ENCODE peak calls at places on chromosomes 5 and 9, in five cellular contexts. U, K, P, S and D are unnamed samples.

GRCh38 chr5:142717582-142718215 is 31.8 kb upstream of the FGF1 start:
- DNase-seq in U (peak), K (peak), P (no peak), S (no peak), D (peak)

GRCh38 chr9:34383904-34384303 is 7.2 kb upstream of the MYORG start:
- DNase-seq in U (no peak), K (no peak), P (no peak), S (no peak), D (no peak)

GRCh38 chr9:134629061-134629585 is 12.5 kb upstream of the COL5A1 start:
- DNase-seq in U (no peak), K (no peak), P (no peak), S (no peak), D (no peak)

GRCh38 chr9:99368341-99369326 is 146.6 kb downstream of the SEC61B start:
- DNase-seq in U (no peak), K (no peak), P (no peak), S (peak), D (peak)

GRCh38 chr5:1141827-1142226 is 30.0 kb upstream of the SLC12A7 start:
- DNase-seq in U (no peak), K (no peak), P (no peak), S (no peak), D (no peak)

GRCh38 chr5:177497011-177497296 is 450 bp downstream of the PDLIM7 start:
- DNase-seq in U (no peak), K (no peak), P (peak), S (no peak), D (no peak)

GRCh38 chr5:96741911-96742310 is 65.8 kb downstream of the ERAP1 start:
- DNase-seq in U (no peak), K (no peak), P (no peak), S (no peak), D (no peak)

GRCh38 chr5:82641362-82641988 is 363.3 kb upstream of the RPS23 start:
- DNase-seq in U (peak), K (peak), P (no peak), S (peak), D (peak)

GRCh38 chr9:129236441-129237145 is 58.5 kb upstream of the IER5L start:
- DNase-seq in U (no peak), K (no peak), P (no peak), S (no peak), D (no peak)

GRCh38 chr5:13946111-13946510 is 1.6 kb upstream of the DNAH5 start:
- DNase-seq in U (no peak), K (no peak), P (no peak), S (no peak), D (no peak)

GRCh38 chr5:178107889-178108288 is 5.4 kb upstream of the N4BP3 start:
- DNase-seq in U (peak), K (no peak), P (no peak), S (no peak), D (no peak)

GRCh38 chr9:72477862-72478564 is 43.4 kb upstream of the TMC1 start:
- DNase-seq in U (no peak), K (peak), P (no peak), S (no peak), D (peak)

GRCh38 chr5:15993334-15993733 is 186.3 kb downstream of the MARCHF11 start:
- DNase-seq in U (no peak), K (no peak), P (no peak), S (no peak), D (no peak)

GRCh38 chr9:134505032-134505431 is 136.6 kb upstream of the COL5A1 start:
- DNase-seq in U (no peak), K (no peak), P (no peak), S (no peak), D (no peak)

GRCh38 chr9:114290561-114290986 is 32.3 kb upstream of the ORM1 start:
- DNase-seq in U (no peak), K (no peak), P (no peak), S (no peak), D (no peak)

GRCh38 chr5:173883347-173883924 is 4.7 kb upstream of the CPEB4 start:
- DNase-seq in U (no peak), K (no peak), P (no peak), S (no peak), D (no peak)

GRCh38 chr5:165705960-165706359 is 2200.5 kb downstream of the MAT2B start:
- DNase-seq in U (no peak), K (no peak), P (no peak), S (no peak), D (no peak)

GRCh38 chr9:73116030-73116429 is 35.6 kb upstream of the ANXA1 start:
- DNase-seq in U (no peak), K (no peak), P (no peak), S (no peak), D (no peak)

GRCh38 chr5:57231607-57232006 is 57.7 kb downstream of the GPBP1 start:
- DNase-seq in U (no peak), K (no peak), P (no peak), S (no peak), D (no peak)

GRCh38 chr5:79544136-79544535 is 30.2 kb upstream of the HOMER1 start:
- DNase-seq in U (no peak), K (no peak), P (no peak), S (no peak), D (no peak)

GRCh38 chr5:145804701-145805100 is 30.4 kb downstream of the PRELID2 start:
- DNase-seq in U (no peak), K (no peak), P (no peak), S (no peak), D (no peak)

GRCh38 chr5:159178978-159179377 is 30.4 kb downstream of the RNF145 start:
- DNase-seq in U (no peak), K (peak), P (no peak), S (peak), D (no peak)

GRCh38 chr5:445591-445990 is 2.6 kb downstream of the EXOC3 start:
- DNase-seq in U (no peak), K (no peak), P (no peak), S (no peak), D (no peak)

GRCh38 chr5:15844871-15845270 is 334.7 kb downstream of the MARCHF11 start:
- DNase-seq in U (no peak), K (no peak), P (no peak), S (no peak), D (no peak)

DNA sequence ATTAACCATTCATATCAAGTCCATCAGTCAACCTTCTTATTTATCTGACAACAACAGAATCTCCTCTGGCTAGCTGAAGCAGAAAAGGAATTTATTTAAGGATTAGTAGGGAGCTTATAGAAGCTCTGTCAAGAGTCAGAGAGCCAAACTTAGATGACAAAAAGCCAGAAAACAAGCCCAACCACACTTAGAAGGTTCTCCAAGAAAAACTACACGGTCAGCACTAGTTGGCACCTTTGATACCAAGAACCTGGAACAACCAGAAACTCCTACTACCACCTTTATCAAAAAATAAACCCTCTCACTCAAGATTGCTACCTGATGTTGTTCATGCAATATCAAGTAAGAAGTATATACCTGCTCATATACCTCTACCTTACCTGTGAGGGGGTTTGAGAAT is 36.9 kb downstream of the RANBP6 start:
- DNase-seq in U (no peak), K (no peak), P (no peak), S (no peak), D (no peak)
- TF ChIP-seq GABPA in U (no peak), K (no peak), P (no peak), S (no peak), D (no peak)

DNA sequence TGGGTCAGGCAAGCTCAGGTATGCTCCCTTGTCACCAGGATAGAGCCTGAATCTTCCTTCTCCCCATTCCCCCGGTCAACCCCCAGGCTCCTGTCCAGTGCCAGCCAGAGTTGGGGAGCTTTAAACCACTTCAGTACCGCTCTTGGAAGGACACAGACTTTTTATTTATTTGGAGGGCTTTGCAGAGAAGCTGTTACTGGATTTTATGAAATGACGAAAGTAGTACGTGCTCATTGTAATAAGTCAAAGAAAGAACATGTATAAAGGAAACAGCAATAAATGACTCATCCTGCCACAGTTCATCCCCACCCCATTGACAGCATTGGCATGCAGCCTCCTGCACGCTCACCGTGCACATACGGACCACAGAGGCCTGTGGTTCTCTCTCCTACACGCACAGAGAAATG is 230.3 kb downstream of the AUH start:
- DNase-seq in U (no peak), K (no peak), P (no peak), S (no peak), D (peak)
- TF ChIP-seq GABPA in U (no peak), K (no peak), P (no peak), S (no peak), D (no peak)

GRCh38 chr5:109529520-109529919 is 119.7 kb upstream of the PJA2 start:
- DNase-seq in U (no peak), K (no peak), P (no peak), S (no peak), D (no peak)
- TF ChIP-seq GABPA in U (no peak), K (no peak), P (no peak), S (no peak), D (no peak)

GRCh38 chr5:102421647-102422046 is 77.2 kb downstream of the SLCO6A1 start:
- DNase-seq in U (no peak), K (peak), P (no peak), S (no peak), D (no peak)
- TF ChIP-seq GABPA in U (no peak), K (no peak), P (no peak), S (no peak), D (no peak)

GRCh38 chr9:16267336-16268036 is 603.0 kb downstream of the BNC2 start:
- DNase-seq in U (peak), K (peak), P (no peak), S (no peak), D (no peak)

GRCh38 chr9:16265671-16266070 is 604.8 kb downstream of the BNC2 start:
- DNase-seq in U (no peak), K (no peak), P (no peak), S (no peak), D (no peak)

GRCh38 chr9:16266648-16267276 is 603.7 kb downstream of the BNC2 start:
- DNase-seq in U (no peak), K (no peak), P (peak), S (no peak), D (no peak)

GRCh38 chr9:16271967-16272366 is 598.5 kb downstream of the BNC2 start:
- DNase-seq in U (no peak), K (no peak), P (no peak), S (no peak), D (no peak)

DNA sequence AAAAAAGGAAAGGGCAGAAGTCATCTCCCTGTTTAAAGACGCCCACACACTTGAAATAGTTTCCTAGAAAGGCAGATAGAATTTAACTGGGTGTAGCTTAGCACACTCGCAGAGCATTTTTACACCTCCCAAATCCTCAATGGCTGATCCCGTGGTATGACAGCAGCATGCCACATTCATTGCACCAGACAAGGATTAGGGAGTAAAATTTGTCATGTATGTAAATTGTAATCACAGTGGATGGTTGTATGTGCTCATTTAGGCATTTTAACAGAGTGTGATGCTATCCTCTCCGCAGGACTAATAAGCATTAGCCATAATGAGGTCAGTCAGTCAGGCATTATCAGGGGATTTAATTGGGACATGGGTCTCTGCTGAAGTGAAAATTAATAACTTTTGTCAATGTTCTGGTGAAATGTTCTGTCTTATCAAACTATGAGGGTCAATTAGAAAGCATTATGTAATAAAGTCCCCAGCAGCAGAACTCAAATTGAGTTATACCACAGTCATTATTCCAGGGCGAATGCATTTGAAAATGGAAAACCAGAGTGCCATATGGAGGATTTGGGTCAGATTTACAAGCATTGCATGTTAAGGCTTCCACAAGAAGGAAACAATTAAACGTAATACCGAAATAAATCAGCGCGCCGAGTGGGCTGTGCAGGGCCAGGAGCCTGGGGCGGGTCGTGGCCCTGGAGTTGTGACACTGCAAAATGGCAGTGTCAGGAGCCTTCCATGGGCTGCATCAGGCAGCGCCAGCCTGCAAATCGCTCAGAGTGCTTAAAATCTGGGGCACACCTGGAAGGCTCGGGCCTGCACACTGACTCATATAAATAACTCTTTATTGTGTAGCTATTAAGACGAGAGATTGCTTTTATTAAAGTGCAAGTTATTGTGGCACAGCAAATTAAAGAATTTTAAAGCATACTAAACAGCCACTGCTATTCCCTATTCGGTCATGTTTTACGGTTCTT is 602.1 kb downstream of the BNC2 start:
- DNase-seq in U (peak), K (no peak), P (no peak), S (no peak), D (no peak)
- TF ChIP-seq GABPA in U (no peak), K (no peak), P (no peak), S (no peak), D (no peak)

GRCh38 chr5:124889850-124890249 is 143.4 kb upstream of the ZNF608 start:
- DNase-seq in U (no peak), K (no peak), P (no peak), S (no peak), D (no peak)
- TF ChIP-seq GABPA in U (no peak), K (no peak), P (no peak), S (no peak), D (no peak)

GRCh38 chr9:13141629-13142028 is 137.9 kb downstream of the MPDZ start:
- DNase-seq in U (no peak), K (no peak), P (no peak), S (no peak), D (no peak)
- TF ChIP-seq GABPA in U (no peak), K (no peak), P (no peak), S (no peak), D (no peak)

DNA sequence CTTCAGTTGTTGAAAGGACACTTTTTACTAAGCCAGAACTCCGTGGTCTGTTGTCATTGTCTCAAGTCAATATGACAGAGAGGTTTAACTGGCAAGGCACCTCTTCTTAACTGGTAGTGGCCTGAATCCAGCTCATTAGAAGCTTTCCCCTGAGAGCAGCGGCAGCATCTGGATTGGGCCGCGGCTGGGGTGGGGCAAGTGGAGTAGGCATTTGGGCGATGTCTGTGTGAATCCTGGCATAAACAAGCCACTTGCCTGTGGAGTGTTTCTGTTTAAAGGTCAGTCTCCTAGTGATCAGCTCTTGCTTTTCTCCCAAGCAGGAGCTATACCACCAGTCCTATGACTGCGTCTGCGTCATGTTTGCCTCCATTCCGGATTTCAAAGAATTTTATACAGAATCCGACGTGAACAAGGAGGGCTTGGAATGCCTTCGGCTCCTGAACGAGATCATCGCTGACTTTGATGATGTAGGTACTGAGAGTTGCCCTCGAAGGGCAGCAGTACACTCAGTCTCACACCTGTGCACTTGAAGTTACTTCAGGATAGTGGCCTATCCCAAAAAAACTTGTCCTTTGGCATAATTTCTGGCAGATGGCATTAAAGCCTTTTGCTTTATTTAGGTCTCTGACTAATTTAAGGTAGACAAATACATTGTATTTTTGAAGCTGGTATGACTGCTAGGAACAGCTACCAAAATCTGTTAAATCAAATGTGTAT is 48.9 kb downstream of the CFAP90 start:
- DNase-seq in U (no peak), K (no peak), P (no peak), S (no peak), D (no peak)
- TF ChIP-seq GABPA in U (no peak), K (no peak), P (no peak), S (no peak), D (no peak)

GRCh38 chr9:132288956-132289355 is 65.8 kb downstream of the SETX start:
- DNase-seq in U (no peak), K (no peak), P (no peak), S (no peak), D (no peak)
- TF ChIP-seq GABPA in U (no peak), K (no peak), P (no peak), S (no peak), D (no peak)

GRCh38 chr5:151587796-151588606 is 3.1 kb downstream of the FAT2 start:
- DNase-seq in U (no peak), K (no peak), P (no peak), S (no peak), D (no peak)

GRCh38 chr5:151581841-151582583 is 9.1 kb downstream of the FAT2 start:
- DNase-seq in U (no peak), K (no peak), P (no peak), S (no peak), D (no peak)

GRCh38 chr5:151584057-151584937 is 6.8 kb downstream of the FAT2 start:
- DNase-seq in U (no peak), K (no peak), P (no peak), S (no peak), D (no peak)

GRCh38 chr5:151589878-151590570 is 1.1 kb downstream of the FAT2 start:
- DNase-seq in U (no peak), K (no peak), P (no peak), S (no peak), D (no peak)

GRCh38 chr5:151585970-151586369 is 5.2 kb downstream of the FAT2 start:
- DNase-seq in U (peak), K (no peak), P (no peak), S (no peak), D (no peak)
- TF ChIP-seq GABPA in U (no peak), K (no peak), P (no peak), S (no peak), D (no peak)